ENCODE peak calls at places on chromosomes 13 and 19, in five cellular contexts. G is BJ, L is stomach, T is amniotic stem cell, P is tibial artery. X is an unnamed sample.

GRCh38 chr13:70994204-70994603 is 872.8 kb downstream of the DACH1 start:
- DNase-seq in P (no peak), G (no peak), L (no peak), T (no peak), X (no peak)

GRCh38 chr19:43465468-43466120 is at the start of gene LYPD3:
- DNase-seq in P (no peak), G (peak; percentile 6), T (no peak), L (peak; percentile 49), X (no peak)

GRCh38 chr19:56837892-56838679 is 2.4 kb downstream of the PEG3 start:
- DNase-seq in P (peak; percentile 80), T (no peak), G (no peak), L (no peak), X (peak; percentile 87)

GRCh38 chr13:40149611-40150283 is 494.3 kb downstream of the COG6 start:
- DNase-seq in G (peak; percentile 55), P (peak; percentile 74), T (no peak), L (no peak), X (no peak)

GRCh38 chr13:98576215-98576945 is 527 bp downstream of the STK24 start:
- DNase-seq in T (no peak), G (no peak), L (peak; percentile 59), P (peak; percentile 49), X (peak; percentile 80)

GRCh38 chr13:78572459-78572858 is 30.9 kb downstream of the POU4F1 start:
- DNase-seq in L (no peak), T (no peak), G (no peak), P (no peak), X (no peak)

GRCh38 chr13:46386996-46387851 is at the start of gene RUBCNL:
- DNase-seq in G (no peak), T (no peak), P (no peak), L (no peak), X (no peak)

GRCh38 chr19:31548941-31549340 is 199.7 kb upstream of the TSHZ3 start:
- DNase-seq in P (no peak), L (no peak), T (no peak), G (no peak), X (no peak)

GRCh38 chr19:42282036-42282762 is 13.1 kb downstream of the CIC start:
- DNase-seq in L (no peak), P (no peak), T (no peak), G (no peak), X (peak; percentile 73)

GRCh38 chr13:98200211-98200878 is 23.3 kb upstream of the RNF113B start:
- DNase-seq in P (no peak), L (no peak), G (no peak), T (no peak), X (no peak)

GRCh38 chr13:79423801-79424642 is 18.0 kb upstream of the RBM26 start:
- DNase-seq in G (no peak), L (no peak), T (peak; percentile 14), P (no peak), X (no peak)

GRCh38 chr13:39202746-39203145 is 164.5 kb downstream of the NHLRC3 start:
- DNase-seq in L (no peak), G (no peak), P (no peak), T (no peak), X (no peak)

GRCh38 chr13:33692531-33692930 is 125.4 kb upstream of the RFC3 start:
- DNase-seq in G (no peak), L (no peak), P (no peak), T (no peak), X (no peak)

GRCh38 chr19:29216021-29216420 is 3.1 kb upstream of the UQCRFS1 start:
- DNase-seq in L (no peak), T (no peak), G (no peak), P (no peak), X (no peak)

GRCh38 chr19:41965127-41965526 is 6.0 kb upstream of the RABAC1 start:
- DNase-seq in T (no peak), G (no peak), L (no peak), P (no peak), X (no peak)

GRCh38 chr13:50082426-50083283 is 67.4 kb downstream of the KCNRG start:
- DNase-seq in T (peak; percentile 35), G (no peak), L (peak; percentile 91), P (peak; percentile 61), X (no peak)

GRCh38 chr13:54592201-54592600 is 1563.6 kb downstream of the OLFM4 start:
- DNase-seq in P (no peak), L (no peak), G (no peak), T (no peak), X (no peak)

GRCh38 chr19:10419646-10420443 is 493 bp upstream of the PDE4A start:
- DNase-seq in G (no peak), L (no peak), P (no peak), T (no peak), X (no peak)

GRCh38 chr13:42707003-42707402 is 74.4 kb upstream of the FAM216B start:
- DNase-seq in L (no peak), P (no peak), G (no peak), T (no peak), X (no peak)

GRCh38 chr19:1004204-1004802 is 4.1 kb downstream of the GRIN3B start:
- DNase-seq in L (no peak), P (no peak), T (no peak), G (no peak), X (no peak)

GRCh38 chr13:40488869-40489391 is 177.5 kb downstream of the FOXO1 start:
- DNase-seq in L (no peak), P (no peak), G (no peak), T (no peak), X (peak; percentile 59)

GRCh38 chr19:11377237-11377636 is 2.8 kb downstream of the SWSAP1 start:
- DNase-seq in P (peak; percentile 63), G (peak; percentile 74), T (peak; percentile 58), L (no peak), X (no peak)

GRCh38 chr13:27280009-27280646 is 9.5 kb downstream of the RASL11A start:
- DNase-seq in P (no peak), T (no peak), G (no peak), L (no peak), X (no peak)

GRCh38 chr19:35389192-35389861 is 18.5 kb downstream of the GPR42 start:
- DNase-seq in P (no peak), T (no peak), G (no peak), L (peak; percentile 36), X (no peak)

GRCh38 chr13:31638577-31638976 is 100.7 kb upstream of the RXFP2 start:
- DNase-seq in P (no peak), T (peak; percentile 49), G (peak; percentile 51), L (no peak), X (no peak)

GRCh38 chr19:17109962-17110598 is 34.5 kb downstream of the MYO9B start:
- DNase-seq in L (peak; percentile 45), G (no peak), P (peak; percentile 72), T (no peak), X (no peak)

GRCh38 chr19:14318873-14319272 is 62.4 kb upstream of the ADGRE5 start:
- DNase-seq in P (no peak), T (no peak), G (no peak), L (no peak), X (no peak)

GRCh38 chr19:57280913-57281425 is 684 bp downstream of the ZNF460 start:
- DNase-seq in L (no peak), T (no peak), P (no peak), G (no peak), X (no peak)

GRCh38 chr19:13794388-13794751 is 873 bp upstream of the ZSWIM4 start:
- DNase-seq in T (no peak), P (peak; percentile 88), L (peak; percentile 80), G (peak; percentile 96), X (peak; percentile 89)

GRCh38 chr19:49110567-49110966 is 3.6 kb upstream of the LIN7B start:
- DNase-seq in L (no peak), T (no peak), P (no peak), G (no peak), X (no peak)

GRCh38 chr13:99005609-99006008 is 27.7 kb upstream of the DOCK9 start:
- DNase-seq in L (no peak), T (no peak), P (no peak), G (no peak), X (no peak)

GRCh38 chr19:3494051-3494450 is 6.4 kb downstream of the DOHH start:
- DNase-seq in L (peak; percentile 62), G (no peak), T (no peak), P (no peak), X (no peak)

GRCh38 chr13:41332829-41333228 is 21.8 kb downstream of the NAA16 start:
- DNase-seq in L (no peak), T (no peak), G (no peak), P (no peak), X (no peak)

GRCh38 chr19:34128558-34129250 is 43.6 kb upstream of the LSM14A start:
- DNase-seq in L (no peak), T (no peak), G (no peak), P (no peak), X (no peak)

GRCh38 chr19:3969435-3970312 is 1.2 kb downstream of the DAPK3 start:
- DNase-seq in G (no peak), L (peak; percentile 57), T (peak; percentile 32), P (peak; percentile 49), X (no peak)

X was measured in coronary artery.